ENCODE peak calls at places on chromosome 2, in nine cellular contexts. J is tibial artery, Q is GM23338, T is hepatocyte, N is lower lobe of right lung, Z is right atrium auricular region, B is endodermal cell, X is mesendoderm, A is mammary epithelial cell. D is an unnamed sample.

GRCh38 chr2:178187861-178188260 is 6.5 kb upstream of the OSBPL6 start:
- DNase-seq in J (no peak), Q (no peak), T (no peak), N (no peak), Z (no peak), B (no peak), X (no peak), A (no peak), D (no peak)

GRCh38 chr2:910698-911097 is 40.0 kb upstream of the SNTG2 start:
- DNase-seq in J (no peak), Q (no peak), T (no peak), N (no peak), Z (no peak), B (peak), X (no peak), A (no peak), D (no peak)

GRCh38 chr2:15527074-15527739 is 33.9 kb downstream of the NBAS start:
- DNase-seq in J (no peak), Q (peak), T (no peak), N (no peak), Z (no peak), B (peak), X (peak), A (no peak), D (no peak)

GRCh38 chr2:112137516-112138142 is 556 bp upstream of the FBLN7 start:
- DNase-seq in J (no peak), Q (peak), T (no peak), N (no peak), Z (peak), B (no peak), X (peak), A (peak), D (no peak)

GRCh38 chr2:207734264-207734635 is 22.8 kb downstream of the CCNYL1 start:
- DNase-seq in J (no peak), Q (no peak), T (peak), N (no peak), Z (no peak), B (no peak), X (no peak), A (no peak), D (no peak)

GRCh38 chr2:27832396-27832795 is 57.8 kb downstream of the RBKS start:
- DNase-seq in J (no peak), Q (no peak), T (no peak), N (no peak), Z (no peak), B (no peak), X (no peak), A (peak), D (no peak)

GRCh38 chr2:46540496-46541342 is 61.4 kb downstream of the TMEM247 start:
- DNase-seq in J (peak), Q (no peak), T (peak), N (no peak), Z (peak), B (peak), X (peak), A (no peak), D (no peak)

GRCh38 chr2:225889452-225889851 is 489.9 kb downstream of the NYAP2 start:
- DNase-seq in J (no peak), Q (peak), T (peak), N (no peak), Z (no peak), B (no peak), X (peak), A (peak), D (peak)

GRCh38 chr2:41922177-41922576 is 125.6 kb upstream of the PKDCC start:
- DNase-seq in J (no peak), Q (no peak), T (no peak), N (no peak), Z (no peak), B (no peak), X (peak), A (peak), D (no peak)

GRCh38 chr2:100606740-100607343 is 44.0 kb downstream of the PDCL3 start:
- DNase-seq in J (no peak), Q (peak), T (peak), N (no peak), Z (no peak), B (peak), X (peak), A (peak), D (peak)

GRCh38 chr2:31660165-31660564 is 79.4 kb upstream of the SRD5A2 start:
- DNase-seq in J (no peak), Q (no peak), T (no peak), N (no peak), Z (no peak), B (no peak), X (no peak), A (peak), D (no peak)
- H3K4me3 ChIP-seq in J (no peak), Q (no peak), T (no peak), N (no peak), Z (no peak), B (no peak), X (no peak), A (no peak), D (no peak)

GRCh38 chr2:233600361-233600760 is 17.1 kb upstream of the UGT1A8 start:
- DNase-seq in J (no peak), Q (no peak), T (no peak), N (no peak), Z (no peak), B (no peak), X (no peak), A (no peak), D (no peak)

GRCh38 chr2:233603520-233603919 is 13.9 kb upstream of the UGT1A8 start:
- DNase-seq in J (no peak), Q (no peak), T (no peak), N (no peak), Z (no peak), B (no peak), X (no peak), A (no peak), D (no peak)

GRCh38 chr2:233604826-233605225 is 12.6 kb upstream of the UGT1A8 start:
- DNase-seq in J (no peak), Q (no peak), T (no peak), N (no peak), Z (no peak), B (no peak), X (no peak), A (no peak), D (no peak)

GRCh38 chr2:233598952-233599351 is 18.5 kb upstream of the UGT1A8 start:
- DNase-seq in J (no peak), Q (no peak), T (no peak), N (no peak), Z (no peak), B (no peak), X (no peak), A (no peak), D (no peak)

GRCh38 chr2:233602076-233602475 is 15.4 kb upstream of the UGT1A8 start:
- DNase-seq in J (no peak), Q (no peak), T (no peak), N (no peak), Z (no peak), B (no peak), X (no peak), A (no peak), D (no peak)
- H3K27ac ChIP-seq in J (no peak), Q (no peak), T (no peak), N (no peak), Z (no peak), B (no peak), X (no peak), A (no peak), D (no peak)

DNA sequence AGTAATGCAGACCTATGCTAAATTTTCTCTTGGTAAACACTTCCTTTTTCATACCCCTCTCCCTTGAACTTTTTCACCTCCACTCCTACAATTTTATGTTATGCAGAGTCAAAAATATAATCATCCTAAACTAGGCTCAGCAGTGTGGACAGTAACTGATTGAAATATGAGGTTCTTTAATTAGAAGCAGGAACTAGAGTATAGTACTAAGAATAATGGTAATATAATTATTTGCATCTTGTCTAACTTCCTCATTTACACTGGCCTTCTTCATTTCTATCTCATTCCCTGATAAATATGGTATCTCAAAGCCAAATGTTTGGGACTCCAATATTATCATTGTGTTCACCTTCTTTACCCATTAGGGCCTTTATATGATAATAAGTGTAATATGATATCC is 21.7 kb upstream of the GALNT3 start:
- DNase-seq in J (no peak), Q (no peak), T (no peak), N (no peak), Z (no peak), B (no peak), X (no peak), A (no peak), D (no peak)
- H3K4me3 ChIP-seq in J (no peak), Q (no peak), T (no peak), N (no peak), Z (no peak), B (no peak), X (no peak), A (no peak), D (no peak)

DNA sequence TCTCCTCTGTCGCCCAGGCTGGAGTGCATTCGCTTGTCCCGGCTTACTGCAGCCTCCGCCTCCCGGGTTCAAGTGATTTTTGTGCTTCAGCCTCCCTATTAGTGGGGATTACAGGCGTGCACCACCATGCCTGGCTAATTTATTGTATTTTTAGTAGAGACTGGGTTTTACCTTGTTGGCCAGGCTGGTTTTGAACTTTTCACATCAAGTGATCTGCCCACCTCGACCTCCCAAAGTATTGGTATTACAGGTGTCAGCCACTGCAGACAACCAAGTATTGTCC is 1.1 kb downstream of the RPS27A start:
- DNase-seq in J (no peak), Q (no peak), T (no peak), N (no peak), Z (no peak), B (no peak), X (no peak), A (no peak), D (no peak)
- H3K27ac ChIP-seq in J (peak), Q (peak), T (peak), N (peak), Z (no peak), B (no peak), X (peak), A (peak), D (peak)

GRCh38 chr2:229160180-229160579 is 110.9 kb downstream of the PID1 start:
- DNase-seq in J (no peak), Q (no peak), T (peak), N (no peak), Z (no peak), B (no peak), X (no peak), A (no peak), D (no peak)

GRCh38 chr2:229160984-229161383 is 110.1 kb downstream of the PID1 start:
- DNase-seq in J (no peak), Q (no peak), T (no peak), N (no peak), Z (no peak), B (no peak), X (no peak), A (no peak), D (no peak)

GRCh38 chr2:229163893-229164292 is 107.2 kb downstream of the PID1 start:
- DNase-seq in J (no peak), Q (no peak), T (no peak), N (no peak), Z (no peak), B (no peak), X (no peak), A (no peak), D (no peak)

GRCh38 chr2:229154381-229154780 is 116.7 kb downstream of the PID1 start:
- DNase-seq in J (no peak), Q (no peak), T (no peak), N (no peak), Z (no peak), B (no peak), X (no peak), A (no peak), D (no peak)

GRCh38 chr2:229159405-229159804 is 111.7 kb downstream of the PID1 start:
- DNase-seq in J (no peak), Q (no peak), T (no peak), N (no peak), Z (no peak), B (no peak), X (no peak), A (no peak), D (no peak)
- H3K4me3 ChIP-seq in J (no peak), Q (no peak), T (no peak), N (no peak), Z (no peak), B (no peak), X (no peak), A (no peak), D (no peak)

GRCh38 chr2:20212871-20213503 is 11.9 kb downstream of the SDC1 start:
- DNase-seq in J (no peak), Q (no peak), T (no peak), N (peak), Z (no peak), B (peak), X (no peak), A (peak), D (no peak)

GRCh38 chr2:20215183-20216040 is 9.5 kb downstream of the SDC1 start:
- DNase-seq in J (no peak), Q (no peak), T (peak), N (no peak), Z (no peak), B (no peak), X (no peak), A (no peak), D (no peak)

GRCh38 chr2:20213651-20214565 is 11.0 kb downstream of the SDC1 start:
- DNase-seq in J (no peak), Q (no peak), T (peak), N (peak), Z (no peak), B (peak), X (no peak), A (peak), D (no peak)

GRCh38 chr2:20216130-20217025 is 8.6 kb downstream of the SDC1 start:
- DNase-seq in J (no peak), Q (no peak), T (no peak), N (no peak), Z (no peak), B (no peak), X (no peak), A (no peak), D (no peak)

DNA sequence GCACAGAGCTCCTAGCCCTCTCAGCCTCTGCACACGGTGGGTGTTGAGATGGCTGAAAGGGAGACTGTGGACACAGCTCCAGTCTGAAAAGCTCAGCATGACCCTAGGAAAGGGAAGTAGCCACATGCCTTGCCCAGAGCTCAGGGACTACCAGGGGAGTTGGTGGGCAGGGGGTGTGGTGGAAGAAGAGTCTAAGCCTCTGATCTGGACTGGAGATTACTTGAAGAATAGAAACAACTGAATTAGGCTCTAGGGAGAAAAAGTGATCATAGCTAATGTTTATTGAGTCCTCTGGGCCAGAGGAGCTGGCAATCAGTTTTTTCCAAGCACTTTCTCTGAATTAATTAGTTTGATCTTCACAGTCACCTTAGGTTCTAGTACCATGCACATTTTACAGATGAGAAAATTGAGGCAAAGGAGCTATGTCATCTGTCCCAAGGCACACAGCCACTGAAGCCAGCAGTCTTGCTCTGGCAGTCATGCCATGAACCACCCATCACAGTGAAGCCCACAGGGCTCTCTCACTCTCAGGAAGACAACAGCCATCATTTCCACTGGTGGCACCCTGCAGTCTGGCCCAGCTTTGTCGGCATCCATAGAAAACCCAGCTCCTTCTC is 10.3 kb downstream of the SDC1 start:
- DNase-seq in J (no peak), Q (no peak), T (no peak), N (no peak), Z (no peak), B (peak), X (no peak), A (no peak), D (no peak)
- H3K27ac ChIP-seq in J (no peak), Q (peak), T (peak), N (peak), Z (no peak), B (no peak), X (no peak), A (peak), D (no peak)

GRCh38 chr2:32342811-32343210 is 14.0 kb upstream of the BIRC6 start:
- DNase-seq in J (no peak), Q (no peak), T (no peak), N (no peak), Z (peak), B (no peak), X (no peak), A (peak), D (no peak)
- H3K4me3 ChIP-seq in J (no peak), Q (no peak), T (no peak), N (peak), Z (no peak), B (no peak), X (no peak), A (no peak), D (no peak)